ENCODE peak calls at places on chromosomes 13 and 19, in eight cellular contexts. N is M059J; L is lower leg skin; I is ureter; Y is NAMALWA; U is RPMI7951; H is WTC11; F is stimulated activated CD4-positive, alpha-beta T cell treated with anti-CD3 and anti-CD28 coated beads, Interleukin-2, amount 100 ng/mL, for 48 hours. K is an unnamed sample.

GRCh38 chr13:20566424-20566916 is 487 bp upstream of the IFT88 start:
- DNase-seq in N (peak), L (peak), I (peak), Y (no peak), U (peak), H (no peak), F (no peak), K (no peak)

GRCh38 chr13:37109080-37109678 is 3.7 kb upstream of the CSNK1A1L start:
- DNase-seq in N (peak), L (peak), I (no peak), Y (peak), U (peak), H (no peak), F (no peak), K (peak)

GRCh38 chr13:90032841-90033493 is 1314.5 kb upstream of the MIR17HG start:
- DNase-seq in N (no peak), L (no peak), I (no peak), Y (no peak), U (no peak), H (no peak), F (no peak), K (no peak)

GRCh38 chr19:17766543-17767131 is 15.4 kb downstream of the FCHO1 start:
- DNase-seq in N (peak), L (peak), I (peak), Y (peak), U (peak), H (peak), F (no peak), K (peak)

GRCh38 chr19:21604351-21604926 is 99.0 kb downstream of the ZNF429 start:
- DNase-seq in N (peak), L (no peak), I (no peak), Y (peak), U (peak), H (no peak), F (no peak), K (no peak)

GRCh38 chr13:111577429-111577828 is 257.0 kb downstream of the TEX29 start:
- DNase-seq in N (no peak), L (no peak), I (no peak), Y (no peak), U (no peak), H (no peak), F (no peak), K (no peak)

GRCh38 chr13:29909975-29910674 is 59.7 kb upstream of the UBL3 start:
- DNase-seq in N (peak), L (peak), I (no peak), Y (no peak), U (peak), H (no peak), F (no peak), K (no peak)

GRCh38 chr13:55345197-55345596 is 1795.5 kb upstream of the PRR20A start:
- DNase-seq in N (no peak), L (no peak), I (no peak), Y (no peak), U (no peak), H (no peak), F (no peak), K (no peak)

GRCh38 chr13:42883771-42884170 is 102.4 kb downstream of the FAM216B start:
- DNase-seq in N (peak), L (no peak), I (no peak), Y (peak), U (peak), H (no peak), F (no peak), K (peak)

GRCh38 chr19:40392894-40393517 is 3.0 kb upstream of the HIPK4 start:
- DNase-seq in N (no peak), L (no peak), I (peak), Y (no peak), U (peak), H (no peak), F (no peak), K (no peak)

GRCh38 chr13:48829536-48829935 is 146.2 kb upstream of the FNDC3A start:
- DNase-seq in N (no peak), L (no peak), I (no peak), Y (no peak), U (no peak), H (no peak), F (no peak), K (no peak)

GRCh38 chr13:110330491-110331001 is 23.5 kb downstream of the COL4A2 start:
- DNase-seq in N (peak), L (no peak), I (no peak), Y (no peak), U (no peak), H (no peak), F (no peak), K (no peak)

GRCh38 chr19:38228491-38229439 is 4.7 kb upstream of the DPF1 start:
- DNase-seq in N (peak), L (no peak), I (no peak), Y (no peak), U (no peak), H (peak), F (no peak), K (no peak)

GRCh38 chr13:26017932-26018690 is 33.7 kb downstream of the SHISA2 start:
- DNase-seq in N (peak), L (no peak), I (no peak), Y (no peak), U (no peak), H (no peak), F (no peak), K (no peak)

GRCh38 chr13:70253834-70254233 is 145.6 kb upstream of the KLHL1 start:
- DNase-seq in N (no peak), L (no peak), I (no peak), Y (no peak), U (no peak), H (no peak), F (no peak), K (no peak)

GRCh38 chr19:1361601-1362384 is 21.9 kb upstream of the NDUFS7 start:
- DNase-seq in N (peak), L (no peak), I (no peak), Y (no peak), U (peak), H (no peak), F (no peak), K (no peak)